ENCODE peak calls at places on chromosomes 13 and 19, in eight cellular contexts. D is tibial nerve, R is transverse colon, W is body of pancreas, A is GM23248, S is Karpas-422, Q is A549, Y is colonic mucosa. L is an unnamed sample. For H3K4me1, the result is how much of the 10 kb centered on the place peaks cover.

GRCh38 chr19:51136891-51137551 is 5.1 kb upstream of the SIGLEC7 start:
- DNase-seq in D (no peak), R (no peak), W (no peak), A (no peak), S (no peak), Q (no peak), Y (no peak), L (no peak)

GRCh38 chr13:89199138-89199537 is 1528.0 kb downstream of the SLITRK5 start:
- DNase-seq in D (no peak), R (no peak), W (no peak), A (no peak), S (no peak), Q (no peak), Y (no peak), L (no peak)

GRCh38 chr19:53991224-53992113 is at the start of gene CACNG6:
- DNase-seq in D (no peak), R (no peak), W (no peak), A (peak), S (no peak), Q (peak), Y (no peak), L (no peak)

GRCh38 chr19:5711025-5711424 is 8.9 kb downstream of the LONP1 start:
- DNase-seq in D (no peak), R (no peak), W (no peak), A (no peak), S (no peak), Q (no peak), Y (no peak), L (no peak)

GRCh38 chr19:4501691-4502090 is 16.6 kb downstream of the PLIN4 start:
- DNase-seq in D (no peak), R (no peak), W (no peak), A (no peak), S (no peak), Q (no peak), Y (no peak), L (no peak)

GRCh38 chr13:98548230-98548629 is 28.7 kb downstream of the STK24 start:
- DNase-seq in D (no peak), R (no peak), W (no peak), A (peak), S (no peak), Q (no peak), Y (no peak), L (no peak)

GRCh38 chr13:71580614-71581013 is 286.4 kb downstream of the DACH1 start:
- DNase-seq in D (no peak), R (no peak), W (no peak), A (no peak), S (no peak), Q (no peak), Y (no peak), L (no peak)

GRCh38 chr19:676343-677105 is at the start of gene FSTL3:
- DNase-seq in D (peak), R (no peak), W (no peak), A (peak), S (no peak), Q (peak), Y (no peak), L (peak)

GRCh38 chr13:105035092-105035491 is 1500.4 kb downstream of the EFNB2 start:
- DNase-seq in D (no peak), R (no peak), W (no peak), A (no peak), S (no peak), Q (no peak), Y (no peak), L (no peak)

GRCh38 chr13:26132756-26133155 is 80.9 kb upstream of the SHISA2 start:
- DNase-seq in D (no peak), R (no peak), W (no peak), A (peak), S (no peak), Q (no peak), Y (no peak), L (no peak)

GRCh38 chr19:54316746-54317107 is 3.8 kb upstream of the LILRA5 start:
- DNase-seq in D (no peak), R (no peak), W (no peak), A (peak), S (peak), Q (peak), Y (no peak), L (no peak)

GRCh38 chr19:53904909-53905308 is 4.2 kb upstream of the CACNG7 start:
- DNase-seq in D (no peak), R (no peak), W (no peak), A (no peak), S (peak), Q (no peak), Y (no peak), L (no peak)

GRCh38 chr19:50223439-50223716 is 20.0 kb downstream of the MYH14 start:
- DNase-seq in D (no peak), R (no peak), W (no peak), A (no peak), S (no peak), Q (no peak), Y (no peak), L (no peak)

GRCh38 chr19:46381346-46381745 is 32.0 kb downstream of the CCDC8 start:
- DNase-seq in D (no peak), R (no peak), W (no peak), A (no peak), S (no peak), Q (no peak), Y (no peak), L (no peak)

GRCh38 chr19:42316223-42317211 is 3.4 kb downstream of the TMEM145 start:
- DNase-seq in D (no peak), R (peak), W (no peak), A (peak), S (peak), Q (peak), Y (no peak), L (no peak)

GRCh38 chr19:8366961-8367326 is 3.0 kb downstream of the ANGPTL4 start:
- DNase-seq in D (no peak), R (peak), W (peak), A (peak), S (no peak), Q (no peak), Y (no peak), L (peak)

GRCh38 chr13:47678201-47678963 is 322.7 kb downstream of the SUCLA2 start:
- DNase-seq in D (no peak), R (no peak), W (no peak), A (peak), S (no peak), Q (no peak), Y (no peak), L (no peak)

GRCh38 chr19:30014770-30015169 is 72.7 kb downstream of the URI1 start:
- DNase-seq in D (no peak), R (no peak), W (no peak), A (no peak), S (no peak), Q (no peak), Y (no peak), L (no peak)

GRCh38 chr13:23673354-23673753 is 103.1 kb downstream of the TNFRSF19 start:
- DNase-seq in D (no peak), R (no peak), W (no peak), A (peak), S (no peak), Q (no peak), Y (no peak), L (peak)

GRCh38 chr13:70170689-70171088 is 62.4 kb upstream of the KLHL1 start:
- DNase-seq in D (no peak), R (no peak), W (no peak), A (no peak), S (no peak), Q (no peak), Y (no peak), L (no peak)

GRCh38 chr19:53977991-53978731 is 13.3 kb upstream of the CACNG6 start:
- DNase-seq in D (no peak), R (no peak), W (peak), A (peak), S (no peak), Q (peak), Y (no peak), L (peak)

GRCh38 chr13:51600703-51601102 is 16.4 kb downstream of the WDFY2 start:
- DNase-seq in D (no peak), R (no peak), W (no peak), A (no peak), S (no peak), Q (no peak), Y (no peak), L (no peak)

DNA sequence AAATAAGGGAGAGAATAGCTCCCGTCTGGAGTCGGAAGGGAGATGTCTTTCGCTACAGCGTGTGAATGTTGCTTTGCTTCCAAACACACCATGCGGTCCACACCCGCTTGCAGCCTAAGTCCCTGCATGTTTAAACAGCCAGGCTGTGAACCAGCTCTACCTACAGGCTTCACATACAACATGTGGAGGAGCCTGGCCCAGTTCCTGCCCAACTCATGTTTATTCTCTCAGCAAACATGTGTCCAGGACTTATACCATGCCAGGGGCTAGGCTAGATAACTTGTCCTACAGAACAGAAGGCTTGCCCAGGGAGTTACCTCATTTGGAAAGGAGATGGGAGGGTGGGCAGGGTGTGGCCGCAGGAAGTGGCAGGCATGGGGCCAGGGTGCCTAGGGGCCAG is 181.5 kb downstream of the FOXO1 start:
- DNase-seq in D (no peak), R (no peak), W (peak), A (no peak), S (no peak), Q (no peak), Y (no peak), L (no peak)
- H3K4me1 ChIP-seq in D (under half), R (under half), W (under half), A (under half), S (under half), Q (under half), Y (under half), L (under half)

DNA sequence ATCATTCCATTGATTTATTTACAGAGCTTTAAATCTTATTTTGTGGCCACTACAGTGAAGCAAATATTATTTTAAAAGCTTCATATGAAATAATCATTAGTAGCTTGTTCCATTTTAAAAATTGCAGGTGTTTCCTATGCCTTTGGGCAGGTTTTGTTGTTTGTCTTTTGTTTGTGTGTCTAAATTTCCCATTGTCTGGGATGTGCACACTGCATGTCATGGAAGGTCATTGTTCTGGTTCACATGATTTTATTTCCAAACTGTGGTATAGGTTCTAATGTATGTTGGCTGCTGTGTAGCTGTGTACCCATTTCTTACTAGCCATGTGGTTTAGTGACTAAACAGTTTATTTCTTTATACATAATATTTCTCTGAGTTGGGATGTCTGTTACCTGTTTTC is 65.6 kb downstream of the COL4A2 start:
- DNase-seq in D (no peak), R (no peak), W (no peak), A (no peak), S (no peak), Q (no peak), Y (no peak), L (no peak)
- H3K4me1 ChIP-seq in D (half or more), R (under half), W (under half), A (under half), S (under half), Q (under half), Y (under half), L (under half)

GRCh38 chr19:38715540-38715939 is 28.7 kb downstream of the CAPN12 start:
- DNase-seq in D (no peak), R (no peak), W (peak), A (no peak), S (no peak), Q (no peak), Y (no peak), L (no peak)
- H3K4me1 ChIP-seq in D (half or more), R (under half), W (half or more), A (under half), S (under half), Q (under half), Y (under half), L (under half)

GRCh38 chr13:41554626-41555386 is 97.5 kb downstream of the RGCC start:
- DNase-seq in D (no peak), R (no peak), W (no peak), A (no peak), S (no peak), Q (no peak), Y (no peak), L (no peak)
- H3K4me1 ChIP-seq in D (under half), R (under half), W (under half), A (under half), S (under half), Q (under half), Y (under half), L (under half)

GRCh38 chr13:49532593-49532992 is 36.8 kb downstream of the PHF11 start:
- DNase-seq in D (no peak), R (no peak), W (no peak), A (no peak), S (no peak), Q (no peak), Y (no peak), L (no peak)

GRCh38 chr13:49530452-49530851 is 34.7 kb downstream of the PHF11 start:
- DNase-seq in D (no peak), R (no peak), W (no peak), A (no peak), S (peak), Q (no peak), Y (no peak), L (no peak)

GRCh38 chr13:49528161-49528560 is 32.4 kb downstream of the PHF11 start:
- DNase-seq in D (no peak), R (no peak), W (no peak), A (no peak), S (no peak), Q (no peak), Y (no peak), L (no peak)

GRCh38 chr13:49524740-49525501 is 29.2 kb downstream of the PHF11 start:
- DNase-seq in D (no peak), R (no peak), W (no peak), A (no peak), S (no peak), Q (no peak), Y (no peak), L (no peak)

GRCh38 chr13:49527123-49527522 is 31.4 kb downstream of the PHF11 start:
- DNase-seq in D (no peak), R (no peak), W (no peak), A (no peak), S (no peak), Q (no peak), Y (no peak), L (no peak)
- H3K4me1 ChIP-seq in D (under half), R (under half), W (under half), A (under half), S (under half), Q (under half), Y (under half), L (under half)

GRCh38 chr13:101946411-101946810 is 455.4 kb downstream of the FGF14 start:
- DNase-seq in D (no peak), R (no peak), W (no peak), A (no peak), S (no peak), Q (no peak), Y (no peak), L (no peak)
- H3K4me1 ChIP-seq in D (under half), R (under half), W (under half), A (under half), S (under half), Q (under half), Y (under half), L (under half)

GRCh38 chr13:49629947-49630346 is 1.6 kb downstream of the ARL11 start:
- DNase-seq in D (no peak), R (no peak), W (no peak), A (no peak), S (no peak), Q (no peak), Y (no peak), L (no peak)
- H3K4me1 ChIP-seq in D (under half), R (under half), W (under half), A (under half), S (under half), Q (under half), Y (under half), L (under half)

GRCh38 chr19:10005632-10006334 is 4.5 kb downstream of the COL5A3 start:
- DNase-seq in D (no peak), R (no peak), W (no peak), A (no peak), S (no peak), Q (no peak), Y (no peak), L (no peak)

GRCh38 chr19:10007811-10008211 is 2.5 kb downstream of the COL5A3 start:
- DNase-seq in D (no peak), R (no peak), W (peak), A (peak), S (no peak), Q (no peak), Y (no peak), L (no peak)

GRCh38 chr19:10007366-10007765 is 2.9 kb downstream of the COL5A3 start:
- DNase-seq in D (no peak), R (no peak), W (no peak), A (peak), S (no peak), Q (no peak), Y (no peak), L (peak)

GRCh38 chr19:10006335-10006708 is 4.0 kb downstream of the COL5A3 start:
- DNase-seq in D (no peak), R (peak), W (peak), A (peak), S (no peak), Q (no peak), Y (no peak), L (peak)

DNA sequence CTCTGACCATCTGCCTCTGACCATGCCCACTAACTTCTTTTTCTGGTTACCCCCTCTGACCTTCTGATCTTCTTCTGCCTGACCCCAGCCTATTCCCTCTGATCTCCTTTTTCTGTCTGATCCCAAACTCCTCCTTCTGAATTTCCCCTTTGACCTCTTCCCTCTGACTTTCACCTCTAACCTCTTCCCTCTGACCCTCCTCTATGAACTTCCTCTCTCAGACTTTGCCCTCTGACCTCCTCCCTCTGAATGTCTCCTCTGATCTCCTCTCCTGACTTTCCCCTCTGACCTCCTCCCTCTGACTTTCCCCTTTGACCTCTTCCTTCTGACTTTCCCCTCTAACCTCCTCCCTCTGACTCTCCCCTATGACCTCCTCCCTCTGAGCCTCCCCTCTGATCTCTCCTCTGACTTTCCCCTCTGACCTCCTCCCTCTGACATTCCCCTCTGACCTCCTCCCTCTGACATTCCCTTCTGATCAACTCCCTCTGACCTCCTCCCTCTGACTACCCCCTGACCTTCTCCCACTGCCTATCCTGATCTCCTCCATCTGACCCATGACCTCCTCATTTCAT is 3.5 kb downstream of the COL5A3 start:
- DNase-seq in D (no peak), R (no peak), W (no peak), A (no peak), S (no peak), Q (no peak), Y (no peak), L (no peak)
- H3K4me1 ChIP-seq in D (half or more), R (under half), W (under half), A (under half), S (under half), Q (under half), Y (under half), L (under half)

DNA sequence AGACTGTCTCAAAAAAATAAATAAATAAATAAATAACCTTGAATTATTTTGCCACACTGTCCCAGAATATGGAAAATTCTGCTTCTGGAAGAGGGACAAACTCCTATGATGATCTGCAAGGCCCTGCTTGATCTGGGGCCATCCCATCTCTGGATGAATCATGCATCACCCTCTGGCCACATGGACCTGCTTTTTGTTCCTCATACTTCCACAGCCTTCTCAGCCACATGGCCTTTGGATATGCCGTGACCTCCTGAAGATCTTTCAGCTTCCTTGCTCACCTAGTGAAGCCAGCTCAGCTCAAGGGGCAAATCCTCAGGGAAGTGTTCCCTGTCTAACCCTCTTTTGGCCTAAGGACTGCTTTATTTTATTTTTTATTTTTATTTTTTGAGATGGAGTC is 10.3 kb downstream of the IER2 start:
- DNase-seq in D (no peak), R (no peak), W (peak), A (peak), S (no peak), Q (peak), Y (no peak), L (no peak)
- H3K4me1 ChIP-seq in D (half or more), R (under half), W (half or more), A (half or more), S (under half), Q (half or more), Y (under half), L (under half)